ENCODE peak calls at places on chromosomes 3 and 15, in eight cellular contexts. E is progenitor cell of endocrine pancreas; R is fibroblast of mammary gland; D is dorsolateral prefrontal cortex; M is WTC11; L is osteoblast; Z is CD4-positive, alpha-beta T cell; Q is transverse colon. W is an unnamed sample.

GRCh38 chr3:13235079-13235478 is 161.8 kb upstream of the IQSEC1 start:
- DNase-seq in E (no peak), R (no peak), D (no peak), M (no peak), L (no peak), Z (no peak), Q (no peak), W (peak; percentile 56)

GRCh38 chr3:141076026-141076797 is 25.1 kb downstream of the SPSB4 start:
- DNase-seq in E (no peak), R (no peak), D (no peak), M (no peak), L (peak; percentile 34), Z (peak; percentile 27), Q (no peak), W (no peak)

GRCh38 chr3:119195911-119196310 is 22.5 kb downstream of the UPK1B start:
- DNase-seq in E (no peak), R (no peak), D (no peak), M (no peak), L (no peak), Z (no peak), Q (no peak), W (no peak)

GRCh38 chr15:31162721-31163510 is 61.4 kb upstream of the TRPM1 start:
- DNase-seq in E (no peak), R (no peak), D (no peak), M (no peak), L (peak; percentile 61), Z (no peak), Q (no peak), W (no peak)

GRCh38 chr3:112464264-112464663 is 35.0 kb downstream of the BTLA start:
- DNase-seq in E (no peak), R (no peak), D (no peak), M (no peak), L (no peak), Z (no peak), Q (no peak), W (no peak)

GRCh38 chr15:95371664-95372063 is 958.8 kb upstream of the NR2F2 start:
- DNase-seq in E (no peak), R (peak; percentile 62), D (no peak), M (no peak), L (no peak), Z (no peak), Q (no peak), W (no peak)

GRCh38 chr3:179088306-179088705 is 16.7 kb upstream of the ZMAT3 start:
- DNase-seq in E (no peak), R (peak; percentile 30), D (no peak), M (no peak), L (peak; percentile 10), Z (no peak), Q (no peak), W (no peak)

GRCh38 chr15:52112203-52112750 is 298 bp downstream of the BCL2L10 start:
- DNase-seq in E (no peak), R (no peak), D (no peak), M (peak; percentile 66), L (peak; percentile 77), Z (peak; percentile 56), Q (peak; percentile 37), W (peak; percentile 46)

GRCh38 chr3:88462241-88462640 is 312.5 kb downstream of the C3orf38 start:
- DNase-seq in E (no peak), R (no peak), D (no peak), M (no peak), L (peak; percentile 35), Z (no peak), Q (no peak), W (no peak)

GRCh38 chr15:32823750-32824149 is 105.9 kb downstream of the GREM1 start:
- DNase-seq in E (no peak), R (no peak), D (no peak), M (no peak), L (no peak), Z (no peak), Q (no peak), W (no peak)

GRCh38 chr3:186831795-186832194 is 10.7 kb upstream of the ADIPOQ start:
- DNase-seq in E (no peak), R (no peak), D (no peak), M (no peak), L (no peak), Z (no peak), Q (no peak), W (no peak)

GRCh38 chr3:134904333-134904771 is 109.3 kb downstream of the EPHB1 start:
- DNase-seq in E (no peak), R (no peak), D (no peak), M (no peak), L (no peak), Z (no peak), Q (no peak), W (no peak)

GRCh38 chr3:175890056-175890455 is 1030.9 kb downstream of the NAALADL2 start:
- DNase-seq in E (no peak), R (no peak), D (no peak), M (no peak), L (no peak), Z (no peak), Q (no peak), W (no peak)

GRCh38 chr3:115598216-115598615 is 25.1 kb upstream of the GAP43 start:
- DNase-seq in E (no peak), R (no peak), D (no peak), M (no peak), L (no peak), Z (no peak), Q (no peak), W (no peak)

GRCh38 chr15:53658827-53659226 is 100.6 kb downstream of the WDR72 start:
- DNase-seq in E (no peak), R (no peak), D (no peak), M (no peak), L (no peak), Z (no peak), Q (no peak), W (no peak)

GRCh38 chr15:62569460-62570404 is 404.6 kb upstream of the C2CD4B start:
- DNase-seq in E (no peak), R (peak; percentile 56), D (no peak), M (no peak), L (peak; percentile 90), Z (no peak), Q (peak; percentile 91), W (peak; percentile 81)

GRCh38 chr3:139286825-139287224 is 57.0 kb upstream of the MRPS22 start:
- DNase-seq in E (no peak), R (no peak), D (no peak), M (no peak), L (no peak), Z (no peak), Q (no peak), W (no peak)

GRCh38 chr3:139287557-139287956 is 56.3 kb upstream of the MRPS22 start:
- DNase-seq in E (no peak), R (no peak), D (no peak), M (no peak), L (no peak), Z (no peak), Q (no peak), W (no peak)

GRCh38 chr3:139286241-139286640 is 57.6 kb upstream of the MRPS22 start:
- DNase-seq in E (no peak), R (no peak), D (no peak), M (no peak), L (no peak), Z (no peak), Q (no peak), W (no peak)

GRCh38 chr3:139289866-139290524 is 53.8 kb upstream of the MRPS22 start:
- DNase-seq in E (no peak), R (no peak), D (no peak), M (no peak), L (no peak), Z (no peak), Q (no peak), W (no peak)

DNA sequence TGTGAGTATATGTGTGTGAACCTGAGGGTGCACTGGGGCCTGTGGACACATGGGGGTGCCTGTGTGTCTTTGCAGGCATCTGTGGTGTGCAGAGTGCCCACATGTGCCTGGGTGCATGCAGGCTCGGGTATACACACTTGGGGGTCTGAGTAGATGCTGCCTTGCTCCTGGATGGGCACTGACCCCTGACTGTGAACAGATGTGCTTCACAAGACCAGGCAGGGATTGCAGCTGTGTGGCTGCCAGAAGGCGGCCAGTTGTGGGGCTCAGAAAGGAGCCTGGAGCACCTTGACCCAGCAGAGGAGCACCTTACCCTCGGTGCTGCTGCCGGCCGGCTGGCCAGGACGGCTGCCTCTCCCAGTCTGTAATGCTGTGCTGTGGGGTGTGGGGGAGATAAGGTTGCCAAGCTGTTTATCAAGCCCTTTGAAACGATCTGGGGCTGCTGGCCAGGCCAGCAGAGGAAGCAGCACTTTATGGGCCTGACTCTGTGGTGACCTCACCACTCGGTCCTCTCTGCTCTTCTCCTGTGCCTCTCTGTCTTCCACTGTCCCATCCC is 55.5 kb upstream of the MRPS22 start:
- DNase-seq in E (peak; percentile 20), R (no peak), D (no peak), M (no peak), L (no peak), Z (no peak), Q (no peak), W (no peak)
- TF ChIP-seq CTCF in E (no peak), R (peak; percentile 5), D (no peak), M (no peak), L (peak; percentile 34), Z (no peak), Q (no peak), W (no peak)

GRCh38 chr15:25052191-25052999 is 97.6 kb downstream of the SNRPN start:
- DNase-seq in E (peak; percentile 3), R (no peak), D (peak; percentile 22), M (no peak), L (peak; percentile 65), Z (no peak), Q (no peak), W (no peak)
- TF ChIP-seq CTCF in E (no peak), R (no peak), D (no peak), M (no peak), L (no peak), Z (no peak), Q (no peak), W (no peak)

GRCh38 chr3:10707089-10707983 is 108.7 kb upstream of the SLC6A11 start:
- DNase-seq in E (peak; percentile 44), R (no peak), D (no peak), M (peak; percentile 38), L (peak; percentile 65), Z (no peak), Q (no peak), W (no peak)
- TF ChIP-seq CTCF in E (peak; percentile 54), R (no peak), D (peak; percentile 4), M (no peak), L (no peak), Z (no peak), Q (no peak), W (no peak)

GRCh38 chr3:125306620-125307019 is 68.5 kb downstream of the ZNF148 start:
- DNase-seq in E (no peak), R (no peak), D (no peak), M (no peak), L (no peak), Z (no peak), Q (no peak), W (no peak)

GRCh38 chr3:125300416-125300815 is 74.7 kb downstream of the ZNF148 start:
- DNase-seq in E (no peak), R (peak; percentile 76), D (no peak), M (no peak), L (peak; percentile 65), Z (no peak), Q (no peak), W (no peak)

DNA sequence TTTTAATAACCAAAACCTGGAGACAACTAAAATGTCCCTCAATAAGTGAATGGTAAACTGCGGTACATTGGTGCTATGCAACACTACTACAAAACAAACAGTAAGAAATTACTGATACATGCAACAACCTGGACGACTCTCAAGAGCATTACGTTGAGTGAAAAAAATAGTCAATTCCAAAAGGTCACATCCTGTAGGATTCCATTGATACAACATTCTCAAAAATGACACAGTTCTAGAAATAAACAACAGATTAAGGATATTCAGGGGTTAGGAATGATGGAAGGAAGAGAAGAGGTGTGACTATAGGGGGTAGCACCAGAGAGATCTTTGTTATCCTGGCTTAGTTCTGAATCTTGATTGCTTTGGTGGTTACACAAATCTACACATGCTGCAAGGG is 72.2 kb downstream of the ZNF148 start:
- DNase-seq in E (no peak), R (no peak), D (no peak), M (no peak), L (no peak), Z (no peak), Q (no peak), W (no peak)
- TF ChIP-seq CTCF in E (no peak), R (no peak), D (no peak), M (no peak), L (no peak), Z (no peak), Q (no peak), W (no peak)

W was measured in Calu3.